ENCODE peak calls at places on chromosomes 2 and 18, in nine cellular contexts. One of them, this sample, is unnamed. For H3K9me3, the result is how much of the 10 kb centered on the place peaks cover.

GRCh38 chr2:189082576-189082975 is 97.0 kb downstream of the COL5A2 start:
- DNase-seq in small intestine: no peak
- DNase-seq in sigmoid colon: no peak
- DNase-seq in WERI-Rb-1: no peak
- DNase-seq in RWPE2: no peak
- DNase-seq in colonic mucosa: no peak
- DNase-seq in Caco-2: no peak
- DNase-seq in osteoblast: no peak
- DNase-seq in Karpas-422: no peak
- DNase-seq in this sample: no peak

GRCh38 chr2:160427629-160428424 is 65.8 kb downstream of the RBMS1 start:
- DNase-seq in WERI-Rb-1: no peak
- DNase-seq in RWPE2: no peak
- DNase-seq in sigmoid colon: no peak
- DNase-seq in osteoblast: no peak
- DNase-seq in Karpas-422: no peak
- DNase-seq in small intestine: peak
- DNase-seq in Caco-2: no peak
- DNase-seq in colonic mucosa: no peak
- DNase-seq in this sample: no peak

GRCh38 chr18:48129621-48130082 is 199.2 kb upstream of the SMAD2 start:
- DNase-seq in Karpas-422: no peak
- DNase-seq in Caco-2: no peak
- DNase-seq in WERI-Rb-1: peak
- DNase-seq in colonic mucosa: no peak
- DNase-seq in osteoblast: no peak
- DNase-seq in RWPE2: no peak
- DNase-seq in small intestine: no peak
- DNase-seq in sigmoid colon: no peak
- DNase-seq in this sample: no peak

GRCh38 chr2:199261221-199261620 is 196.5 kb downstream of the SATB2 start:
- DNase-seq in RWPE2: no peak
- DNase-seq in Karpas-422: no peak
- DNase-seq in sigmoid colon: no peak
- DNase-seq in WERI-Rb-1: no peak
- DNase-seq in Caco-2: no peak
- DNase-seq in osteoblast: peak
- DNase-seq in colonic mucosa: no peak
- DNase-seq in small intestine: no peak
- DNase-seq in this sample: no peak

GRCh38 chr2:55052087-55053061 is 2.1 kb upstream of the RTN4 start:
- DNase-seq in RWPE2: no peak
- DNase-seq in Karpas-422: peak
- DNase-seq in WERI-Rb-1: no peak
- DNase-seq in osteoblast: peak
- DNase-seq in small intestine: no peak
- DNase-seq in sigmoid colon: no peak
- DNase-seq in colonic mucosa: no peak
- DNase-seq in Caco-2: no peak
- DNase-seq in this sample: no peak

GRCh38 chr18:65365245-65365955 is 385.4 kb upstream of the CDH7 start:
- DNase-seq in colonic mucosa: no peak
- DNase-seq in RWPE2: no peak
- DNase-seq in sigmoid colon: no peak
- DNase-seq in Caco-2: no peak
- DNase-seq in small intestine: no peak
- DNase-seq in WERI-Rb-1: no peak
- DNase-seq in osteoblast: no peak
- DNase-seq in Karpas-422: no peak
- DNase-seq in this sample: no peak

GRCh38 chr2:229270551-229271410 is at the start of gene PID1:
- DNase-seq in WERI-Rb-1: no peak
- DNase-seq in small intestine: peak
- DNase-seq in osteoblast: peak
- DNase-seq in Caco-2: no peak
- DNase-seq in RWPE2: no peak
- DNase-seq in Karpas-422: no peak
- DNase-seq in colonic mucosa: peak
- DNase-seq in sigmoid colon: peak
- DNase-seq in this sample: no peak

GRCh38 chr2:223696719-223697118 is 94.6 kb upstream of the SCG2 start:
- DNase-seq in colonic mucosa: no peak
- DNase-seq in WERI-Rb-1: no peak
- DNase-seq in Caco-2: no peak
- DNase-seq in Karpas-422: no peak
- DNase-seq in RWPE2: no peak
- DNase-seq in osteoblast: no peak
- DNase-seq in small intestine: no peak
- DNase-seq in sigmoid colon: no peak
- DNase-seq in this sample: no peak

GRCh38 chr2:126916744-126917143 is 18.1 kb downstream of the TEX51 start:
- DNase-seq in RWPE2: no peak
- DNase-seq in osteoblast: no peak
- DNase-seq in small intestine: no peak
- DNase-seq in sigmoid colon: peak
- DNase-seq in colonic mucosa: peak
- DNase-seq in Karpas-422: peak
- DNase-seq in Caco-2: no peak
- DNase-seq in WERI-Rb-1: no peak
- DNase-seq in this sample: no peak

GRCh38 chr2:106115250-106115649 is 78.9 kb downstream of the UXS1 start:
- DNase-seq in Caco-2: no peak
- DNase-seq in Karpas-422: no peak
- DNase-seq in sigmoid colon: no peak
- DNase-seq in RWPE2: no peak
- DNase-seq in osteoblast: peak
- DNase-seq in WERI-Rb-1: no peak
- DNase-seq in colonic mucosa: no peak
- DNase-seq in small intestine: no peak
- DNase-seq in this sample: no peak

GRCh38 chr2:100627653-100628300 is 65.0 kb downstream of the PDCL3 start:
- DNase-seq in osteoblast: no peak
- DNase-seq in colonic mucosa: no peak
- DNase-seq in WERI-Rb-1: no peak
- DNase-seq in sigmoid colon: no peak
- DNase-seq in Karpas-422: peak
- DNase-seq in small intestine: no peak
- DNase-seq in RWPE2: no peak
- DNase-seq in Caco-2: no peak
- DNase-seq in this sample: no peak

GRCh38 chr2:6960659-6961058 is 43.4 kb downstream of the RNF144A start:
- DNase-seq in WERI-Rb-1: no peak
- DNase-seq in Caco-2: no peak
- DNase-seq in sigmoid colon: no peak
- DNase-seq in osteoblast: no peak
- DNase-seq in Karpas-422: no peak
- DNase-seq in small intestine: no peak
- DNase-seq in colonic mucosa: peak
- DNase-seq in RWPE2: no peak
- DNase-seq in this sample: no peak

GRCh38 chr18:58870621-58871020 is 5.9 kb downstream of the ZNF532 start:
- DNase-seq in Karpas-422: no peak
- DNase-seq in small intestine: no peak
- DNase-seq in sigmoid colon: peak
- DNase-seq in osteoblast: peak
- DNase-seq in colonic mucosa: no peak
- DNase-seq in WERI-Rb-1: no peak
- DNase-seq in Caco-2: no peak
- DNase-seq in RWPE2: no peak
- DNase-seq in this sample: no peak

GRCh38 chr2:222851956-222852617 is 8.7 kb upstream of the ACSL3 start:
- DNase-seq in osteoblast: no peak
- DNase-seq in Caco-2: no peak
- DNase-seq in RWPE2: no peak
- DNase-seq in sigmoid colon: no peak
- DNase-seq in small intestine: no peak
- DNase-seq in colonic mucosa: no peak
- DNase-seq in WERI-Rb-1: no peak
- DNase-seq in Karpas-422: no peak
- DNase-seq in this sample: no peak

GRCh38 chr2:146874260-146874658 is 970.6 kb upstream of the ACVR2A start:
- DNase-seq in WERI-Rb-1: no peak
- DNase-seq in osteoblast: no peak
- DNase-seq in sigmoid colon: no peak
- DNase-seq in small intestine: no peak
- DNase-seq in colonic mucosa: no peak
- DNase-seq in RWPE2: peak
- DNase-seq in Karpas-422: no peak
- DNase-seq in Caco-2: no peak
- DNase-seq in this sample: no peak

GRCh38 chr2:102433973-102434654 is 11.2 kb downstream of the IL18RAP start:
- DNase-seq in WERI-Rb-1: no peak
- DNase-seq in RWPE2: no peak
- DNase-seq in osteoblast: no peak
- DNase-seq in colonic mucosa: no peak
- DNase-seq in sigmoid colon: no peak
- DNase-seq in Caco-2: no peak
- DNase-seq in Karpas-422: no peak
- DNase-seq in small intestine: no peak
- DNase-seq in this sample: no peak

GRCh38 chr18:77205769-77206168 is 43.9 kb upstream of the GALR1 start:
- DNase-seq in Karpas-422: no peak
- DNase-seq in osteoblast: no peak
- DNase-seq in RWPE2: no peak
- DNase-seq in colonic mucosa: no peak
- DNase-seq in small intestine: no peak
- DNase-seq in sigmoid colon: no peak
- DNase-seq in Caco-2: no peak
- DNase-seq in WERI-Rb-1: no peak
- DNase-seq in this sample: no peak

GRCh38 chr2:46984034-46984433 is 68.4 kb upstream of the MCFD2 start:
- DNase-seq in sigmoid colon: peak
- DNase-seq in Caco-2: no peak
- DNase-seq in osteoblast: no peak
- DNase-seq in WERI-Rb-1: no peak
- DNase-seq in colonic mucosa: no peak
- DNase-seq in Karpas-422: peak
- DNase-seq in RWPE2: no peak
- DNase-seq in small intestine: no peak
- DNase-seq in this sample: no peak

DNA sequence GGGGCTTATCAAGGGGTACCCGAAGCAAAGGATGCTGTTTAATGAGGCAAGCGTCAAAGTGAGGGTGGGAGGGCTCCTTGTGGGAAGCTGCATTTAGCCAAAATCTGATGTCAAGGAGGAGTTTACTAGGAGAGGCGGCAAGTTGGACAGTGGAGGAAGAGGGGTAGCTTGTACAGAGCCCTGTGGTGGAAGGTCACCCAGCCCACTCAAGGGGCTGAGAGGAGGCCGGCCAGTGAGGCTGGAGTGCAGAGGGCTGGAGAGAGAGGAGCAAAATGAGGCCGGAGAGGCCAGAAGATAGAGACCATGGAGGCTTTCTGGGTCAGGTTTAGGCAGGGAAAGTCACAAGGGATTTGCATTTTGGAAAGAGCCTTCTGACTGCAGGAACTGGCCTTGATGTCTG is 49.5 kb downstream of the ASB1 start:
- DNase-seq in colonic mucosa: peak
- DNase-seq in WERI-Rb-1: no peak
- DNase-seq in small intestine: no peak
- DNase-seq in sigmoid colon: no peak
- DNase-seq in osteoblast: no peak
- DNase-seq in Caco-2: no peak
- DNase-seq in Karpas-422: no peak
- DNase-seq in RWPE2: no peak
- DNase-seq in this sample: no peak
- H3K9me3 ChIP-seq in colonic mucosa: under half
- H3K9me3 ChIP-seq in WERI-Rb-1: under half
- H3K9me3 ChIP-seq in small intestine: under half
- H3K9me3 ChIP-seq in sigmoid colon: under half
- H3K9me3 ChIP-seq in osteoblast: under half
- H3K9me3 ChIP-seq in Caco-2: under half
- H3K9me3 ChIP-seq in Karpas-422: under half
- H3K9me3 ChIP-seq in RWPE2: under half
- H3K9me3 ChIP-seq in this sample: under half

GRCh38 chr18:21093133-21093532 is 18.5 kb downstream of the ROCK1 start:
- DNase-seq in RWPE2: no peak
- DNase-seq in small intestine: peak
- DNase-seq in colonic mucosa: no peak
- DNase-seq in Caco-2: no peak
- DNase-seq in sigmoid colon: no peak
- DNase-seq in WERI-Rb-1: no peak
- DNase-seq in Karpas-422: no peak
- DNase-seq in osteoblast: no peak
- DNase-seq in this sample: no peak
- H3K9me3 ChIP-seq in RWPE2: under half
- H3K9me3 ChIP-seq in small intestine: under half
- H3K9me3 ChIP-seq in colonic mucosa: under half
- H3K9me3 ChIP-seq in Caco-2: under half
- H3K9me3 ChIP-seq in sigmoid colon: under half
- H3K9me3 ChIP-seq in WERI-Rb-1: under half
- H3K9me3 ChIP-seq in Karpas-422: under half
- H3K9me3 ChIP-seq in osteoblast: under half
- H3K9me3 ChIP-seq in this sample: under half

GRCh38 chr2:26081601-26082000 is 47.7 kb downstream of the RAB10 start:
- DNase-seq in sigmoid colon: no peak
- DNase-seq in WERI-Rb-1: no peak
- DNase-seq in Caco-2: no peak
- DNase-seq in colonic mucosa: no peak
- DNase-seq in Karpas-422: no peak
- DNase-seq in small intestine: no peak
- DNase-seq in osteoblast: no peak
- DNase-seq in RWPE2: no peak
- DNase-seq in this sample: no peak
- H3K9me3 ChIP-seq in sigmoid colon: under half
- H3K9me3 ChIP-seq in WERI-Rb-1: under half
- H3K9me3 ChIP-seq in Caco-2: under half
- H3K9me3 ChIP-seq in colonic mucosa: under half
- H3K9me3 ChIP-seq in Karpas-422: under half
- H3K9me3 ChIP-seq in small intestine: under half
- H3K9me3 ChIP-seq in osteoblast: under half
- H3K9me3 ChIP-seq in RWPE2: under half
- H3K9me3 ChIP-seq in this sample: under half

DNA sequence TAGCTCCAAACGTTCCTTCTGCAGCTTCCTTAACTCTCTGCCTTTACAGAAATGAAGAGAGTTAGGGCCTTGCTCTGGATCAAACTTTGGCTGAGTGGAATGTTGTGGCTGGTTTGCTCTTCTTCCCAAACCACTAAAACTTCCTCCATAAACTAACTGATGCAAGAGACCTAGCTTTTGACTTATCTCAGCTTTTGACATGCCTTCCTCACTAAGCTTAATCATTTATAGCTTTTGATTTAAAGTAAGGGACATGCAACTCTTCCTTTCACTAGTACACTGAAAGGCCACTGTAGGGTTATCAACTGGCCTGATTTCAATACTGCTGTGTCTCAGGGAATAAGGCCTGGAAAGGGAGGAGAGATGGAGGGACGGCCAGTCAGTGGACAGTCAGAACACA is 8.3 kb downstream of the PXDN start:
- DNase-seq in Caco-2: peak
- DNase-seq in sigmoid colon: no peak
- DNase-seq in colonic mucosa: no peak
- DNase-seq in osteoblast: peak
- DNase-seq in Karpas-422: no peak
- DNase-seq in WERI-Rb-1: no peak
- DNase-seq in RWPE2: no peak
- DNase-seq in small intestine: no peak
- DNase-seq in this sample: no peak
- H3K9me3 ChIP-seq in Caco-2: under half
- H3K9me3 ChIP-seq in sigmoid colon: under half
- H3K9me3 ChIP-seq in colonic mucosa: under half
- H3K9me3 ChIP-seq in osteoblast: under half
- H3K9me3 ChIP-seq in Karpas-422: under half
- H3K9me3 ChIP-seq in WERI-Rb-1: under half
- H3K9me3 ChIP-seq in RWPE2: under half
- H3K9me3 ChIP-seq in small intestine: under half
- H3K9me3 ChIP-seq in this sample: under half

GRCh38 chr2:219634951-219635751 is 7.7 kb downstream of the SLC4A3 start:
- DNase-seq in RWPE2: no peak
- DNase-seq in sigmoid colon: peak
- DNase-seq in WERI-Rb-1: no peak
- DNase-seq in Karpas-422: no peak
- DNase-seq in small intestine: no peak
- DNase-seq in osteoblast: peak
- DNase-seq in Caco-2: no peak
- DNase-seq in colonic mucosa: no peak
- DNase-seq in this sample: no peak
- H3K9me3 ChIP-seq in RWPE2: under half
- H3K9me3 ChIP-seq in sigmoid colon: under half
- H3K9me3 ChIP-seq in WERI-Rb-1: under half
- H3K9me3 ChIP-seq in Karpas-422: under half
- H3K9me3 ChIP-seq in small intestine: under half
- H3K9me3 ChIP-seq in osteoblast: under half
- H3K9me3 ChIP-seq in Caco-2: under half
- H3K9me3 ChIP-seq in colonic mucosa: under half
- H3K9me3 ChIP-seq in this sample: under half

This sample was measured in T-helper 17 cell.